ENCODE peak calls at places on chromosomes 12 and 14, in four cellular contexts. Z is suprapubic skin, L is ovary, J is transverse colon. V is an unnamed sample.

GRCh38 chr12:45886685-45887084 is 103.7 kb downstream of the SCAF11 start:
- DNase-seq in Z (no peak), L (no peak), J (no peak), V (no peak)

GRCh38 chr14:44962573-44963528 is 861 bp downstream of the TOGARAM1 start:
- DNase-seq in Z (peak; percentile 83), L (peak; percentile 65), J (peak; percentile 54), V (peak; percentile 87)

GRCh38 chr14:85195872-85196477 is 334.0 kb upstream of the FLRT2 start:
- DNase-seq in Z (no peak), L (no peak), J (no peak), V (no peak)

GRCh38 chr12:48183876-48184548 is 568 bp downstream of the CCDC184 start:
- DNase-seq in Z (no peak), L (peak; percentile 37), J (no peak), V (no peak)

GRCh38 chr12:121576851-121577391 is 3.9 kb downstream of the KDM2B start:
- DNase-seq in Z (no peak), L (peak; percentile 45), J (no peak), V (no peak)

GRCh38 chr14:99603471-99603933 is 505 bp downstream of the CCDC85C start:
- DNase-seq in Z (no peak), L (peak; percentile 45), J (peak; percentile 33), V (no peak)

GRCh38 chr12:64457036-64457435 is 5.1 kb downstream of the TBK1 start:
- DNase-seq in Z (no peak), L (no peak), J (no peak), V (no peak)

GRCh38 chr12:24768415-24768814 is 180.5 kb downstream of the BCAT1 start:
- DNase-seq in Z (no peak), L (no peak), J (no peak), V (no peak)

GRCh38 chr12:30447061-30447750 is 248.5 kb downstream of the IPO8 start:
- DNase-seq in Z (no peak), L (no peak), J (no peak), V (no peak)

GRCh38 chr14:74572829-74573360 is 39.1 kb downstream of the LTBP2 start:
- DNase-seq in Z (no peak), L (no peak), J (no peak), V (no peak)

GRCh38 chr14:91363776-91364523 is 53.7 kb downstream of the CCDC88C start:
- DNase-seq in Z (no peak), L (no peak), J (peak; percentile 55), V (no peak)

GRCh38 chr14:58356268-58356667 is 39.5 kb upstream of the TOMM20L start:
- DNase-seq in Z (no peak), L (no peak), J (no peak), V (no peak)

GRCh38 chr14:58353516-58354299 is 42.0 kb upstream of the TOMM20L start:
- DNase-seq in Z (no peak), L (no peak), J (no peak), V (no peak)

DNA sequence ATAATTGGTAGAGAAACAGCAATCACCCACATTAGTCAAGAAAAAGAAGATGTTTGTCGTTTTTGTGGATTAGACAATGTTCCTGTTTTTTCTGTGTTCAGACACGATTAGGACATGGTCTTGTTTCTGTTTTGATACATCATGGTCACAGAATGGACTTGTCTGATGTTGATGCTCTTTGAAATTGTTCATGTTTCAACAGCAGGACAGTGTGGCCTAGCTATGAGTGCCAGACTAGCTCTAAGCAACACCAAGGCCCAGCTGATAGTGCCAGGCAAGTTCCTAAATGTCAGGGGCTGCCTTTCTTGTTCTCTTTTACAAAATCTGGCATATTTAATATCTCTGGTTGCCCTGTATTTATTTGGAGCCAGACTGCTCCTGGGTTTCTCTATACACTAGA is 40.9 kb upstream of the TOMM20L start:
- DNase-seq in Z (no peak), L (no peak), J (no peak), V (no peak)
- TF ChIP-seq EP300 in Z (no peak), L (no peak), J (no peak), V (no peak)

DNA sequence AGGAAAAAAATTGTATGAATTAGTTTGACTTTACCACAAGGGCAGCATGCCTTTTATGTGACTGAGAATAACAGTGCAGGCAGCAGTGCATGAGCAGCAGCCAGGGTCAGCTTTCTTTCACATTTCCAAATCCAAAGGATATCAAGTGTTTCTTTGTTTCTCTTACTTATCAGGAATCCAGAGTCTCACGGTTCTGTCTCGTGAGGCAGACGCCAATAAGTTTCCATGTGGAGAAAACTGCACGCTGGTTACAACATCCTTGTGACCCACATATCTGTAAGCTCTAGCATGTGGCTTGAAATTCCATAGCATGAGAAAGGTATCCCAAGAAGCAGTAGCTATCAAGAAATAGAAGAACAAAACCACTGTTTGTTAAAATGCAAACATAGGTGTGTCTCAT is 27.6 kb downstream of the GALNT4 start:
- DNase-seq in Z (no peak), L (no peak), J (no peak), V (no peak)
- TF ChIP-seq EP300 in Z (no peak), L (no peak), J (no peak), V (no peak)

GRCh38 chr12:93819048-93819491 is 141.9 kb downstream of the CRADD start:
- DNase-seq in Z (peak; percentile 82), L (peak; percentile 87), J (peak; percentile 35), V (peak; percentile 96)
- TF ChIP-seq EP300 in Z (no peak), L (peak; percentile 36), J (no peak), V (peak; percentile 80)

GRCh38 chr12:80598004-80598606 is 109.3 kb upstream of the MYF6 start:
- DNase-seq in Z (no peak), L (no peak), J (no peak), V (no peak)
- TF ChIP-seq EP300 in Z (no peak), L (no peak), J (no peak), V (no peak)

DNA sequence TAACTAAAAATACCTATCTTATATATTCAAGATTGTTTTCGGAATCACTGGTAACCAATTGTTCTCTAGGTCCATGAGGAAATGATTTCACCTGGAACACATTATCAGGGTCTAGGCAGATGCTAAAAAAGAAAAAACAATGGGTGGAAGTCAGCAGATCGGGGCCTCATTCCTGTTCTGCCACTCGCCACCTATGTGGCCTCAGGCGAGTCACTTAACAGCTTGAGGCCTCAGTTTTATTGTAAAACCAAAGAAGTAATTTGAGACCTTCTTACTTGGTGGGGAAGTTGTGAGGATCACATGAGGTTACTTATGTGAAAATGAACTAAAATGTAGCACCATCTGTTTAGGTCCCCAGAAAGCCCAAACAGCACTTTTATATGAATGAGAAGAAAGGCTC is 6.2 kb upstream of the RNASE10 start:
- DNase-seq in Z (no peak), L (no peak), J (no peak), V (no peak)
- TF ChIP-seq EP300 in Z (no peak), L (no peak), J (no peak), V (no peak)

GRCh38 chr12:104957388-104958008 is 592 bp downstream of the SLC41A2 start:
- DNase-seq in Z (peak; percentile 65), L (no peak), J (peak; percentile 54), V (peak; percentile 68)
- TF ChIP-seq EP300 in Z (no peak), L (no peak), J (no peak), V (no peak)

GRCh38 chr14:60649815-60650381 is 621 bp upstream of the SIX1 start:
- DNase-seq in Z (no peak), L (no peak), J (no peak), V (no peak)
- TF ChIP-seq EP300 in Z (no peak), L (no peak), J (no peak), V (no peak)

GRCh38 chr14:101412741-101413140 is 148.6 kb upstream of the DIO3 start:
- DNase-seq in Z (no peak), L (no peak), J (no peak), V (no peak)
- TF ChIP-seq EP300 in Z (no peak), L (no peak), J (no peak), V (no peak)

GRCh38 chr12:13116259-13116658 is 12.8 kb upstream of the GSG1 start:
- DNase-seq in Z (no peak), L (no peak), J (no peak), V (no peak)

GRCh38 chr12:13112968-13113367 is 9.5 kb upstream of the GSG1 start:
- DNase-seq in Z (no peak), L (no peak), J (no peak), V (no peak)

GRCh38 chr12:13114251-13115052 is 11.0 kb upstream of the GSG1 start:
- DNase-seq in Z (no peak), L (no peak), J (no peak), V (no peak)

GRCh38 chr12:13120431-13120830 is 17.0 kb upstream of the GSG1 start:
- DNase-seq in Z (no peak), L (no peak), J (no peak), V (no peak)

GRCh38 chr12:13116971-13117370 is 13.5 kb upstream of the GSG1 start:
- DNase-seq in Z (no peak), L (no peak), J (no peak), V (no peak)
- TF ChIP-seq EP300 in Z (no peak), L (no peak), J (no peak), V (no peak)